ENCODE peak calls at places on chromosomes 4 and X, in eight cellular contexts. R, P, U, C, S, A, B and Q are unnamed samples. For H3K27me3, the result is how much of the 10 kb centered on the place peaks cover.

GRCh38 chr4:133152330-133152791 is 3.3 kb downstream of the PCDH10 start:
- DNase-seq in R (no peak), P (no peak), U (peak), C (no peak), S (no peak), A (no peak), B (no peak), Q (no peak)

GRCh38 chr4:181761130-181761529 is 482.1 kb upstream of the TENM3 start:
- DNase-seq in R (no peak), P (no peak), U (no peak), C (no peak), S (no peak), A (no peak), B (no peak), Q (no peak)

GRCh38 chrX:124346064-124346876 is at the start of gene SH2D1A:
- DNase-seq in R (no peak), P (peak), U (no peak), C (no peak), S (no peak), A (no peak), B (no peak), Q (peak)

GRCh38 chrX:56797966-56798711 is 69.1 kb downstream of the NBDY start:
- DNase-seq in R (no peak), P (no peak), U (peak), C (no peak), S (peak), A (peak), B (no peak), Q (no peak)

GRCh38 chr4:7239101-7239820 is 46.9 kb downstream of the SORCS2 start:
- DNase-seq in R (no peak), P (no peak), U (no peak), C (no peak), S (no peak), A (no peak), B (no peak), Q (no peak)

GRCh38 chr4:68271851-68272756 is 26.6 kb upstream of the TMPRSS11B start:
- DNase-seq in R (no peak), P (peak), U (peak), C (no peak), S (no peak), A (no peak), B (peak), Q (peak)

GRCh38 chr4:67869580-67870190 is 14.1 kb downstream of the TMPRSS11D start:
- DNase-seq in R (no peak), P (no peak), U (no peak), C (no peak), S (no peak), A (no peak), B (no peak), Q (no peak)

GRCh38 chrX:10485331-10485730 is 135.1 kb downstream of the MID1 start:
- DNase-seq in R (no peak), P (no peak), U (no peak), C (no peak), S (no peak), A (no peak), B (no peak), Q (no peak)

GRCh38 chrX:154714925-154715324 is 36.0 kb downstream of the GAB3 start:
- DNase-seq in R (no peak), P (peak), U (peak), C (no peak), S (peak), A (no peak), B (peak), Q (peak)

GRCh38 chr4:3291969-3292570 is 751 bp upstream of the RGS12 start:
- DNase-seq in R (peak), P (no peak), U (peak), C (peak), S (peak), A (peak), B (peak), Q (peak)

GRCh38 chrX:55057691-55058249 is 17.1 kb upstream of the PAGE2B start:
- DNase-seq in R (no peak), P (peak), U (peak), C (peak), S (no peak), A (no peak), B (peak), Q (peak)

GRCh38 chr4:77194366-77194765 is 37.4 kb downstream of the CCNG2 start:
- DNase-seq in R (no peak), P (no peak), U (no peak), C (no peak), S (no peak), A (no peak), B (no peak), Q (no peak)

GRCh38 chrX:41922125-41922521 is 1.2 kb downstream of the CASK start:
- DNase-seq in R (no peak), P (peak), U (no peak), C (no peak), S (no peak), A (no peak), B (no peak), Q (peak)

GRCh38 chrX:73850124-73851013 is 287.4 kb downstream of the CHIC1 start:
- DNase-seq in R (no peak), P (peak), U (peak), C (no peak), S (no peak), A (no peak), B (peak), Q (peak)

GRCh38 chr4:153045111-153045982 is 109.2 kb downstream of the FHDC1 start:
- DNase-seq in R (no peak), P (no peak), U (no peak), C (no peak), S (no peak), A (no peak), B (no peak), Q (no peak)

GRCh38 chr4:172691552-172691951 is 477.1 kb upstream of the GALNT7 start:
- DNase-seq in R (no peak), P (no peak), U (no peak), C (no peak), S (no peak), A (no peak), B (no peak), Q (no peak)

GRCh38 chr4:130563185-130563890 is 1467.4 kb downstream of the C4orf33 start:
- DNase-seq in R (peak), P (no peak), U (peak), C (no peak), S (peak), A (peak), B (peak), Q (peak)

GRCh38 chrX:97030463-97030862 is 146.8 kb downstream of the RPA4 start:
- DNase-seq in R (no peak), P (no peak), U (no peak), C (no peak), S (no peak), A (no peak), B (no peak), Q (no peak)

GRCh38 chrX:97026406-97026805 is 142.7 kb downstream of the RPA4 start:
- DNase-seq in R (no peak), P (no peak), U (no peak), C (no peak), S (no peak), A (no peak), B (no peak), Q (no peak)

GRCh38 chrX:97030947-97031346 is 147.2 kb downstream of the RPA4 start:
- DNase-seq in R (no peak), P (no peak), U (no peak), C (no peak), S (no peak), A (no peak), B (no peak), Q (no peak)

GRCh38 chrX:97021680-97022079 is 138.0 kb downstream of the RPA4 start:
- DNase-seq in R (no peak), P (no peak), U (no peak), C (no peak), S (no peak), A (no peak), B (no peak), Q (no peak)

GRCh38 chrX:97027384-97027922 is 143.7 kb downstream of the RPA4 start:
- DNase-seq in R (no peak), P (no peak), U (no peak), C (no peak), S (no peak), A (no peak), B (peak), Q (no peak)
- H3K4me3 ChIP-seq in R (no peak), P (no peak), U (no peak), C (no peak), S (no peak), A (no peak), B (no peak), Q (no peak)

DNA sequence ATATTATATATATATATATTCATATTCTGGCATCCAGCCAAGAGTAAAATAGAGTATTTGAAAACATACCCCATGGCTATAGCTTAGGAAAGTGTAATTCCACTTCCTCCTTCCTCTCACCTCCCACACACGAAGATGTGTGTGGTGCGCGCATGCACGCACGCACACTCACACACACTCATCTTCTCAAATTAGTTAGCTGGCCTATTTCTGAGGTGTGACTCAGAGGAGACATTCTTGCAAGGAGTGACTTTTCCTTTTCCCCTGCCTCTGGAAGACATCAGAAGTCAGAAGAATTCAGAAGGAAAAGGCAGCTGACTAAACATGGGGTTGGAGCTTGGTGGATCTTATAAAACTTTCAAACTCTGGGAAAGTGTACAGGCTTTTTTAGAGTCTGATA is 8.8 kb downstream of the ENPEP start:
- DNase-seq in R (no peak), P (no peak), U (no peak), C (no peak), S (no peak), A (no peak), B (no peak), Q (peak)
- H3K27me3 ChIP-seq in R (under half), P (under half), U (under half), C (under half), S (under half), A (under half), B (under half), Q (under half)

GRCh38 chr4:38785041-38785790 is 2.4 kb upstream of the TLR10 start:
- DNase-seq in R (no peak), P (no peak), U (no peak), C (no peak), S (no peak), A (no peak), B (no peak), Q (no peak)

GRCh38 chr4:38783109-38783460 is 295 bp upstream of the TLR10 start:
- DNase-seq in R (no peak), P (no peak), U (peak), C (no peak), S (no peak), A (no peak), B (no peak), Q (no peak)

GRCh38 chr4:38784141-38784540 is 1.4 kb upstream of the TLR10 start:
- DNase-seq in R (no peak), P (no peak), U (no peak), C (no peak), S (no peak), A (no peak), B (no peak), Q (no peak)

GRCh38 chr4:38781854-38782261 is 932 bp downstream of the TLR10 start:
- DNase-seq in R (no peak), P (no peak), U (no peak), C (no peak), S (no peak), A (no peak), B (no peak), Q (no peak)

DNA sequence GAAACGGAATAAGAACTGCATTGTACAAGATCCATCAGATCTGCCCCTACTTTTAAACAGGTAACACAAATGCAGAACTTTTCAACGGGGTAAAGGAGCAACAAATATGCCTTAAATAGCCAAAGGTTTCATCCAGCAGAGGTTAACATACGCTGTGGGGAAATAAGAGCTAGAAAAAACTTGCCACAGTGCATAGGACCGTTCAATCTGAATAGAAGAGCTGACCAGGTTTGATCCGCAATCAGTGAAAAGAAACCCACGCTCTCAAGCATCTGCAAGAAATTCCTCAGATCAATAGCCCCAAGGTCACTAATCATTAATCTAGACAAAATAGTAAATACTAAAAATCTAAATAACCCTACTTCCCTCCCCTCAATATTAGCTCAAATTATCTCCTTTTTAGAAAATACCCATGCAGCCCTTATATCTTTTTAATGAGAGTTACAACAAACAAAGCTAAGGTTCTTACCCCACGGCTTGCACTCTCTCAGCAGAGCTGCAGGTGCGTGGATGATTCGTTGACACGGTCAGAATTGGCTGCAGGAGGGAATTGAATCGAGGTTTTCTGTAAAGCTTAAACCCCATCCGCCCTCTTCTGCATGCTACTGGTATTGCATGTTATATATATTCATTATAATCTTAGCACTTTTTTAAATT is at the start of gene TLR10:
- DNase-seq in R (no peak), P (peak), U (peak), C (no peak), S (peak), A (no peak), B (peak), Q (peak)
- H3K4me3 ChIP-seq in R (peak), P (no peak), U (no peak), C (no peak), S (no peak), A (no peak), B (no peak), Q (no peak)

GRCh38 chr4:65671402-65671801 is 1.1 kb upstream of the EPHA5 start:
- DNase-seq in R (no peak), P (no peak), U (no peak), C (no peak), S (no peak), A (no peak), B (peak), Q (no peak)

GRCh38 chr4:65668201-65669007 is 1.9 kb downstream of the EPHA5 start:
- DNase-seq in R (peak), P (no peak), U (peak), C (peak), S (peak), A (peak), B (no peak), Q (no peak)

GRCh38 chr4:65670331-65671031 is at the start of gene EPHA5:
- DNase-seq in R (peak), P (no peak), U (peak), C (peak), S (peak), A (peak), B (peak), Q (peak)

GRCh38 chr4:65669981-65670330 is 333 bp downstream of the EPHA5 start:
- DNase-seq in R (no peak), P (no peak), U (no peak), C (no peak), S (no peak), A (no peak), B (no peak), Q (no peak)

DNA sequence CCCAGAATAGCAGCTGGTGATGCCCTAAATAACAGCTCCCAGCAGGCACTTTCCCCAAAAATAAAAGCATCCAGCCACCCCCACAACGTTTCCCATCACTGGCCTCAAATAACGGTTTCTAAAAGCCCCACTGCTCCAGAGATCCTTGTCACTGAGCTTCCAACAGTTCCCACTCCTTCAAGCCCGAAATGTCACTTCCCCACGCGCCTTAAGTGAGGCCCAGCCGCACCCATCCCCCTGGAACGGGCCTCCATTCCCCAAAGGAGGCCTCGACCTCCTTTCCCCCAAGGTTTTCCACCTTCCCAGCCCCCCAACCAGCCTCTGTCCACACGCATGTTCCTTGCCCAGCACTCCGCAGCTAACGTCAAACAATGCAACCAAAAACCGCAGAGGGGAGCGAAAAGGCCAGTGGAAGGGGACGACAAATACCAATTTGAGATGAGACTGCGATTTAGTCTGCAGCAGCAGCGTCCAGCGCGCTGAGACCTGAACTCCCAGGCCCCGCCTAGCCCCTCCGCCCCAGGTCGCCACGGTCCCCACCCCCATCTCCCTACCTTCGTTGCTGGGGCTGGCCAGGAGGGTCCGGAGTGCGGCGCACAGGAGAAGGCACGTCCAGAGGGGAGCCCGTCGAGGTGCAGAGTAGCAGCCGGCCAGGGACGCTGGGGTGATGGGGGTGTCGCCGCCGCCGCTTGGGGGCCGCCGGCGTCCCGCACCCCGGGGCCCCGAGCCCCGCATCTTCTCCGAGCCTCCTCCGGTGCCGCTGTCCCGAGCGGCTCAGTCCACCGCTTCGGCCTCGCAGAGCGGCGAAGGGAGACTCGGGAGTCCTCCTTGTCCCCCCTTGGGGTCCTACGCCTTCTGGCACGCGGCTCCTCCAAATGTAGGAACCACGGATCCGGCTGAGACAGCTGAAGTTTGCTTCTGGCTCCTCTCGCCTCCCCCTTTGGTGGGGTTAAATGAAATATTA is 999 bp downstream of the EPHA5 start:
- DNase-seq in R (peak), P (no peak), U (peak), C (no peak), S (peak), A (peak), B (no peak), Q (no peak)
- H3K27me3 ChIP-seq in R (under half), P (under half), U (half or more), C (under half), S (under half), A (half or more), B (under half), Q (under half)

GRCh38 chr4:163494360-163495241 is at the start of gene TMA16:
- DNase-seq in R (peak), P (peak), U (peak), C (peak), S (peak), A (peak), B (peak), Q (peak)
- H3K4me3 ChIP-seq in R (peak), P (peak), U (peak), C (peak), S (peak), A (peak), B (peak), Q (peak)